ENCODE peak calls at places on chromosome 14, in four cellular contexts. M, S, O and R are unnamed samples.
A peak's percentile ranks its signal among the peaks of the same experiment; 100 is the strongest.

GRCh38 chr14:61493239-61493638 is 171.9 kb downstream of the PRKCH start:
- DNase-seq in S (peak; percentile 84), O (no peak), M (no peak), R (peak; percentile 76)

GRCh38 chr14:104805941-104806624 is 5.2 kb downstream of the ZBTB42 start:
- DNase-seq in S (no peak), M (no peak), O (no peak), R (no peak)

GRCh38 chr14:101254805-101255764 is 306.2 kb upstream of the DIO3 start:
- DNase-seq in O (no peak), S (no peak), M (no peak), R (peak; percentile 20)

GRCh38 chr14:57884175-57884574 is 18.3 kb upstream of the SLC35F4 start:
- DNase-seq in M (no peak), S (no peak), O (no peak), R (no peak)

GRCh38 chr14:101774006-101774755 is 12.7 kb downstream of the PPP2R5C start:
- DNase-seq in S (no peak), M (no peak), O (no peak), R (no peak)

GRCh38 chr14:57390806-57391562 is 598 bp downstream of the NAA30 start:
- DNase-seq in S (peak; percentile 58), O (no peak), M (peak; percentile 43), R (peak; percentile 51)

GRCh38 chr14:85333313-85333712 is 196.6 kb upstream of the FLRT2 start:
- DNase-seq in O (no peak), S (peak; percentile 8), M (no peak), R (no peak)

GRCh38 chr14:50198503-50198902 is 32.9 kb downstream of the SOS2 start:
- DNase-seq in M (no peak), O (no peak), S (no peak), R (no peak)

GRCh38 chr14:64572721-64573508 is 23.2 kb downstream of the PPP1R36 start:
- DNase-seq in M (no peak), O (no peak), S (peak; percentile 17), R (no peak)

GRCh38 chr14:94394025-94394493 is 5.7 kb upstream of the SERPINA1 start:
- DNase-seq in M (no peak), S (no peak), O (no peak), R (no peak)

GRCh38 chr14:98077176-98077575 is 1194.8 kb downstream of the BCL11B start:
- DNase-seq in S (no peak), O (no peak), M (no peak), R (no peak)

GRCh38 chr14:78764240-78764639 is 594.1 kb downstream of the NRXN3 start:
- DNase-seq in M (no peak), S (peak; percentile 88), O (no peak), R (peak; percentile 22)

GRCh38 chr14:104665092-104665662 is 24.2 kb upstream of the INF2 start:
- DNase-seq in S (no peak), O (no peak), M (no peak), R (no peak)

GRCh38 chr14:91388551-91388975 is 29.1 kb downstream of the CCDC88C start:
- DNase-seq in S (no peak), O (no peak), M (no peak), R (peak; percentile 22)

GRCh38 chr14:70563869-70564268 is 29.1 kb upstream of the ADAM20 start:
- DNase-seq in O (no peak), M (no peak), S (no peak), R (no peak)

GRCh38 chr14:60648169-60648933 is 926 bp downstream of the SIX1 start:
- DNase-seq in O (no peak), M (peak; percentile 36), S (peak; percentile 27), R (no peak)

GRCh38 chr14:54686219-54686870 is 119.4 kb downstream of the SAMD4A start:
- DNase-seq in S (no peak), O (no peak), M (no peak), R (no peak)

GRCh38 chr14:39988939-39989338 is 556.7 kb upstream of the FBXO33 start:
- DNase-seq in M (no peak), O (no peak), S (peak; percentile 76), R (peak; percentile 39)

GRCh38 chr14:103569436-103569835 is 6.7 kb downstream of the COA8 start:
- DNase-seq in O (no peak), M (no peak), S (no peak), R (no peak)
- H3K79me2 ChIP-seq in O (peaks cover 42% of the 10 kb centered on the region), M (peaks cover 11% of the 10 kb centered on the region), S (peaks cover 22% of the 10 kb centered on the region), R (peaks cover 4% of the 10 kb centered on the region)

GRCh38 chr14:41521891-41522290 is 84.8 kb upstream of the LRFN5 start:
- DNase-seq in O (no peak), S (peak; percentile 11), M (no peak), R (no peak)
- H3K18ac ChIP-seq in O (no peak overlapping the region), S (no peak overlapping the region), M (no peak overlapping the region), R (no peak overlapping the region)

GRCh38 chr14:35297677-35298076 is 5.5 kb downstream of the PSMA6 start:
- DNase-seq in S (no peak), M (no peak), O (no peak), R (no peak)

GRCh38 chr14:35301334-35302210 is 9.4 kb downstream of the PSMA6 start:
- DNase-seq in O (no peak), S (no peak), M (no peak), R (no peak)

GRCh38 chr14:35302211-35302528 is 10.0 kb downstream of the PSMA6 start:
- DNase-seq in S (no peak), O (no peak), M (no peak), R (no peak)

GRCh38 chr14:35300228-35300627 is 8.0 kb downstream of the PSMA6 start:
- DNase-seq in S (no peak), O (no peak), M (no peak), R (no peak)

DNA sequence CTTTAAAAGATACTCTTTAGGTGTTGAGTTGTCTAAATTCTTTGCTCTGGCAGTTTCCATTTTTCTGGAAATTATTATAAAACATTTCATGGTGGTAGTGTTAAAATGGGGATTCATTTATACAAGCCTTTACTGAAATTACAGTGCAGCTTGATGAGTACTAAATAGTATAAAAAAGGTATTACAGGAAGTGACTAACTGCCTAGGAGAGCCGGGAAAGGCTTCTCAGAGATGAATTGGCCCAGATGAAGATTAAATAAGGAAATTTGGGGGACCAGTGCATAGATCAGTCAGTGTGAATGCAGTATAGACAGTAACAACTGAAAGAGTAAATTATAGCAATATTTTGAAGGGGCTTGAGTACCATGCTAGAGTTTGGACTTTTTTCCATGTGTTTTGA is 7.5 kb downstream of the PSMA6 start:
- DNase-seq in O (no peak), M (no peak), S (no peak), R (no peak)
- H3K79me2 ChIP-seq in O (peaks cover 98% of the 10 kb centered on the region), M (peaks cover 31% of the 10 kb centered on the region), S (peaks cover 71% of the 10 kb centered on the region), R (peaks cover 8% of the 10 kb centered on the region)

DNA sequence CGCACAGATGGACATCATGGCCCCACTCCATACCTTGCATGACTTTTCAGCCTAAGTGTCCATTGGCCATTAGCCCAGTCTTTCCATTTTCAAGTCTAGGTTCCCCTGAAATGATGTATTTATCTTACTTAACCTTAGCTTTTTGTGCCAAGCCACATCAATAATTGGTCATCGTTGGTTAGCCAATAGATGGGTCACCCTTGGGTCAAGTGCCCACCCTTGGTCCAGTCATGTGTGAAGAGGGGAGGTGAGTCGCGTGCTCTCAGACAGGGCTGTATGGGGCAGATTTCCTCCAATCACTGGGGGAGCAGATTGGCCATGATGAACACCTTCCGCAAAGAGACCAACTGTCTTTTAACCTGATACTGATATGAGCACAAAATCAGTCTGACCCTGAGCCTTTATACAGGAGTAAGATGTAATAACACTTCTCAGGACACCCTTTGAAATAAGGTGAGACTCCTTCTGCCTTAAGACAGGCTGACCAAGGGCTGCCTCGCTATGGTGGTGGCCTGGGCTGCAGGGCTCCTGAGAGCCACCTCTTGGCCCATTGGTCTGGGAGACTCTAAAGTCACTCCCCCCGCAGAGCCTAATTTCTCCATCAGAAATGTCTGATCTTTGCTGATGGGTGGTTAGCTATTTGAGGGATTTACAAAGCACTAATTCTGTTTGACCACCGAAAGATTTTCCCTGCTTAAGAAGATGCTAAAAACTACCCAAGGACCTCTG is 143.2 kb downstream of the ZFP36L1 start:
- DNase-seq in O (no peak), M (peak; percentile 6), S (no peak), R (no peak)
- H3K18ac ChIP-seq in O (no peak overlapping the region), M (no peak overlapping the region), S (no peak overlapping the region), R (no peak overlapping the region)

GRCh38 chr14:96502621-96503251 is 554 bp downstream of the PAPOLA start:
- DNase-seq in M (peak; percentile 50), S (peak; percentile 75), O (no peak), R (peak; percentile 58)

GRCh38 chr14:96497087-96497486 is 5.1 kb upstream of the PAPOLA start:
- DNase-seq in M (no peak), S (no peak), O (no peak), R (peak; percentile 62)

GRCh38 chr14:96501383-96501745 is 818 bp upstream of the PAPOLA start:
- DNase-seq in O (no peak), M (no peak), S (no peak), R (no peak)

GRCh38 chr14:96497586-96497985 is 4.6 kb upstream of the PAPOLA start:
- DNase-seq in S (no peak), M (no peak), O (no peak), R (peak; percentile 82)

GRCh38 chr14:96501746-96502620 is at the start of gene PAPOLA:
- DNase-seq in S (peak; percentile 97), O (peak; percentile 87), M (peak; percentile 93), R (peak; percentile 99)
- H3K79me2 ChIP-seq in S (peaks cover 46% of the 10 kb centered on the region), O (peaks cover 56% of the 10 kb centered on the region), M (peaks cover 39% of the 10 kb centered on the region), R (peaks cover 25% of the 10 kb centered on the region)

GRCh38 chr14:52073251-52073650 is 4.4 kb upstream of the NID2 start:
- DNase-seq in M (no peak), O (no peak), S (no peak), R (peak; percentile 16)

GRCh38 chr14:52078093-52078492 is 9.2 kb upstream of the NID2 start:
- DNase-seq in S (no peak), M (no peak), O (no peak), R (peak; percentile 45)

GRCh38 chr14:52077261-52077984 is 8.6 kb upstream of the NID2 start:
- DNase-seq in S (no peak), O (no peak), M (no peak), R (no peak)

GRCh38 chr14:52076334-52076733 is 7.5 kb upstream of the NID2 start:
- DNase-seq in S (no peak), M (no peak), O (no peak), R (no peak)

DNA sequence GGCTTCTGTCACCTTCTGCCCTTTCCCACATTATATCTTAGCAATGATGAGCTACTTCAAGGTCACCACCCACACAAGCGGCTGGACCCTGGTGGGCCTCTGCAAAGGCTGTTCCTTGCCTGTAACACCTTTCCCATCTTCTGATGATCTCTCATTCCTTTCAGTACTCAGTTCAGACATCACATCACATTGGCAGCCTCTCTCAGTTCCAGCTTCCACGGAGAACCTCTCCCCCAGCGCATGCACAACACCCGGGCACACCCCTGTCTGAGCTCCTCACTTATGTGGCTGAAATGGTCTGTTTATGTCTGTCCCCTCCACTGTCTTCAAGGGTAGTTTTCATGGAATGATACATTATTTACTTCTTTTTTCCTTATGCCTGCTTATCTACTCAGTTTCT is 6.5 kb upstream of the NID2 start:
- DNase-seq in S (no peak), M (no peak), O (no peak), R (no peak)
- H3K18ac ChIP-seq in S (no peak overlapping the region), M (no peak overlapping the region), O (no peak overlapping the region), R (no peak overlapping the region)